ENCODE peak calls at places on chromosomes 6 and 20, in eight cellular contexts. T is fibroblast of mammary gland; D is adipocyte; U is hepatocyte; S is A549; F is neural progenitor cell; O is CD4-positive, CD25-positive, alpha-beta regulatory T cell; A is lower lobe of right lung. Z is an unnamed sample.
A peak's percentile ranks its signal among the peaks of the same experiment; 100 is the strongest.

GRCh38 chr20:12435254-12435653 is 517.6 kb downstream of the BTBD3 start:
- DNase-seq in T (no peak), D (peak; percentile 4), U (peak; percentile 48), S (no peak), F (no peak), O (no peak), A (no peak), Z (no peak)

GRCh38 chr6:169970306-169970988 is 219.0 kb downstream of the ERMARD start:
- DNase-seq in T (no peak), D (no peak), U (no peak), S (no peak), F (no peak), O (no peak), A (no peak), Z (no peak)

GRCh38 chr20:34536798-34537394 is 20.7 kb downstream of the DYNLRB1 start:
- DNase-seq in T (peak; percentile 51), D (no peak), U (no peak), S (peak; percentile 76), F (peak; percentile 65), O (no peak), A (peak; percentile 65), Z (no peak)

GRCh38 chr6:2850480-2851150 is 9.0 kb upstream of the SERPINB1 start:
- DNase-seq in T (no peak), D (peak; percentile 40), U (no peak), S (peak; percentile 53), F (no peak), O (no peak), A (no peak), Z (no peak)

GRCh38 chr20:23118766-23119165 is 32.6 kb upstream of the CD93 start:
- DNase-seq in T (no peak), D (no peak), U (no peak), S (no peak), F (no peak), O (no peak), A (no peak), Z (no peak)

GRCh38 chr6:168130683-168131371 is 51.8 kb upstream of the FRMD1 start:
- DNase-seq in T (no peak), D (no peak), U (no peak), S (no peak), F (no peak), O (no peak), A (no peak), Z (no peak)

GRCh38 chr20:37816003-37816402 is 86.9 kb upstream of the VSTM2L start:
- DNase-seq in T (no peak), D (no peak), U (no peak), S (no peak), F (no peak), O (no peak), A (no peak), Z (no peak)

GRCh38 chr20:63177134-63177784 is 38.7 kb downstream of the YTHDF1 start:
- DNase-seq in T (no peak), D (peak; percentile 3), U (peak; percentile 44), S (peak; percentile 66), F (peak; percentile 86), O (no peak), A (no peak), Z (no peak)

GRCh38 chr6:31403283-31403989 is at the start of gene MICA:
- DNase-seq in T (peak; percentile 82), D (peak; percentile 96), U (peak; percentile 97), S (peak; percentile 85), F (peak; percentile 97), O (peak; percentile 48), A (peak; percentile 95), Z (peak; percentile 44)

GRCh38 chr20:51553897-51554504 is 11.5 kb upstream of the NFATC2 start:
- DNase-seq in T (peak; percentile 87), D (no peak), U (no peak), S (no peak), F (no peak), O (no peak), A (no peak), Z (no peak)

GRCh38 chr20:25324412-25324811 is 66.2 kb downstream of the ABHD12 start:
- DNase-seq in T (no peak), D (no peak), U (no peak), S (no peak), F (no peak), O (no peak), A (peak; percentile 84), Z (no peak)

GRCh38 chr6:24933868-24934401 is 1.8 kb downstream of the RIPOR2 start:
- DNase-seq in T (peak; percentile 18), D (no peak), U (peak; percentile 51), S (peak; percentile 35), F (peak; percentile 83), O (peak; percentile 62), A (no peak), Z (no peak)

GRCh38 chr6:31042801-31043200 is 32.5 kb downstream of the MUC22 start:
- DNase-seq in T (peak; percentile 76), D (peak; percentile 86), U (peak; percentile 59), S (peak; percentile 71), F (peak; percentile 71), O (no peak), A (peak; percentile 54), Z (no peak)

GRCh38 chr6:14031516-14031915 is 86.1 kb upstream of the CD83 start:
- DNase-seq in T (peak; percentile 4), D (no peak), U (no peak), S (no peak), F (no peak), O (no peak), A (no peak), Z (no peak)

GRCh38 chr6:36954262-36954931 is at the start of gene PI16:
- DNase-seq in T (no peak), D (no peak), U (no peak), S (no peak), F (no peak), O (peak; percentile 20), A (no peak), Z (no peak)

GRCh38 chr6:17167327-17167979 is 65.6 kb downstream of the STMND1 start:
- DNase-seq in T (peak; percentile 19), D (peak; percentile 34), U (peak; percentile 69), S (peak; percentile 81), F (peak; percentile 76), O (no peak), A (peak; percentile 47), Z (no peak)

GRCh38 chr20:48750376-48750775 is 77.4 kb downstream of the PREX1 start:
- DNase-seq in T (no peak), D (no peak), U (no peak), S (no peak), F (no peak), O (no peak), A (no peak), Z (no peak)

GRCh38 chr20:48751871-48752270 is 75.9 kb downstream of the PREX1 start:
- DNase-seq in T (no peak), D (no peak), U (no peak), S (no peak), F (no peak), O (no peak), A (no peak), Z (no peak)

GRCh38 chr20:48752963-48753362 is 74.8 kb downstream of the PREX1 start:
- DNase-seq in T (no peak), D (no peak), U (no peak), S (no peak), F (no peak), O (no peak), A (no peak), Z (no peak)

GRCh38 chr20:48749437-48749836 is 78.4 kb downstream of the PREX1 start:
- DNase-seq in T (no peak), D (no peak), U (no peak), S (no peak), F (no peak), O (no peak), A (no peak), Z (no peak)

DNA sequence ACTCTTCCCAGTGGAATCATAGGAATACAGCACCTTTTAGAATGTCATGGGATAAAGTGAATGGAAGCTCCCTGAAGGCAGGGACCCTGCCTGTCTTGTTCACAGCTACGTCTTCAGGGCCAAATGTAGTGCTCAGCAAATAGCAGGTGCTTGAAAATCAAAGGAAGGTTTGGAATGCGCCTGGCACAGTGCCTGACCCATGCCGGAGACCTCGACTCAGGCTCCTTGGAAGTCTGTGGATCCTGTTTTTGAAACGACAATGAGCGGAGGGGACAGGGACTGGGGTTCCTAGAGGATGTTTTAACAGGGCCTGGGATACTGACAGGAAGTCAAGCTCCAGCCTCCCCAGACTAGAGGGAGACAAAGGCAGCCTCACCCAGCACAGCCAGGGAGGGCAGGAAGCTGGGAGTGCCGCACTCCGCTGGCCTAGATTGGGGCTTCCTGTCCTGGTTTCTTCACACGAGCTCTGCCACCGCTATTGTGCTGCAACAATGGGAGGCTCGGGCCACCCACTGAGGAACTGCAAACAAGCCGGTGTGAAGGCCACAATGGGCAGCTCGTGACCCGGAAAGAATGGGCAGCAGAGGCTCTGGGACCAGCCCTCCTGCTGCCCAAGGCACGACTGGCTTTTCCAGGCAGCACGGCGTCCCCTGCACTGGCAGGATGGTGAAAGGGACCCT is 76.7 kb downstream of the PREX1 start:
- DNase-seq in T (no peak), D (no peak), U (no peak), S (no peak), F (peak; percentile 95), O (peak; percentile 28), A (peak; percentile 82), Z (no peak)
- H3K4me3 ChIP-seq in T (no peak overlapping the region), D (no peak overlapping the region), U (no peak overlapping the region), S (no peak overlapping the region), F (no peak overlapping the region), O (peak overlapping the region; percentile 16), A (no peak overlapping the region), Z (no peak overlapping the region)

GRCh38 chr20:38990728-38991127 is 28.6 kb downstream of the DHX35 start:
- DNase-seq in T (peak; percentile 40), D (no peak), U (no peak), S (no peak), F (no peak), O (no peak), A (no peak), Z (no peak)
- H3K4me3 ChIP-seq in T (no peak overlapping the region), D (no peak overlapping the region), U (no peak overlapping the region), S (no peak overlapping the region), F (no peak overlapping the region), O (no peak overlapping the region), A (no peak overlapping the region), Z (no peak overlapping the region)

GRCh38 chr20:42650345-42650744 is 539.4 kb downstream of the PTPRT start:
- DNase-seq in T (no peak), D (no peak), U (no peak), S (no peak), F (no peak), O (no peak), A (no peak), Z (no peak)
- H3K4me3 ChIP-seq in T (no peak overlapping the region), D (no peak overlapping the region), U (no peak overlapping the region), S (no peak overlapping the region), F (no peak overlapping the region), O (no peak overlapping the region), A (no peak overlapping the region), Z (no peak overlapping the region)

GRCh38 chr6:111840821-111841220 is 32.4 kb downstream of the FYN start:
- DNase-seq in T (no peak), D (no peak), U (no peak), S (no peak), F (no peak), O (no peak), A (no peak), Z (no peak)
- H3K4me3 ChIP-seq in T (no peak overlapping the region), D (no peak overlapping the region), U (no peak overlapping the region), S (no peak overlapping the region), F (no peak overlapping the region), O (peak overlapping the region; percentile 72), A (no peak overlapping the region), Z (no peak overlapping the region)

DNA sequence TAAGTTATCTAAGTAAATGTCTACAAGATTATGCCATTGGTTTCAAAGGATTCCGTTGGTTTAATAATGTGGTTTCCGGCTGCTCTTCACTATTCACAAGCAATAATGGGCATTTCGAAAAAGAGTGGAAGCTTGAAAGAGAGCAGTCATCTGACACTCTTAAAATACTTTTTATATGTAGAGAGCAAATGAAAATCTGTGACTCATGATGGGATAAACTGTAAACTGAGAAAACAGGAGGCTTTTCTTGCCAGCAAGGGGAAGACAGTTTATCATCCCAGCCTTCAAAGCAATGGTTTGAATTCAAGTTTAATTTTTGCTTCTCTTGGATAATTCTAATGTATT is 145.7 kb downstream of the KHDC1L start:
- DNase-seq in T (peak; percentile 71), D (peak; percentile 64), U (peak; percentile 8), S (peak; percentile 38), F (no peak), O (no peak), A (no peak), Z (peak; percentile 53)
- H3K4me3 ChIP-seq in T (no peak overlapping the region), D (no peak overlapping the region), U (no peak overlapping the region), S (no peak overlapping the region), F (no peak overlapping the region), O (no peak overlapping the region), A (no peak overlapping the region), Z (no peak overlapping the region)